ENCODE peak calls at places on chromosomes 2 and 18, in seven cellular contexts. Z, M, R, Y, A, T and O are unnamed samples.
A peak's percentile ranks its signal among the peaks of the same experiment; 100 is the strongest.

GRCh38 chr2:176466918-176467452 is 197.7 kb downstream of the MTX2 start:
- DNase-seq in Z (no peak), M (no peak), R (no peak), Y (no peak), A (no peak), T (no peak), O (no peak)

GRCh38 chr2:133986076-133986837 is 267.6 kb upstream of the MGAT5 start:
- DNase-seq in Z (no peak), M (peak; percentile 5), R (peak; percentile 82), Y (no peak), A (no peak), T (no peak), O (no peak)

GRCh38 chr2:159010963-159011362 is 42.5 kb downstream of the TANC1 start:
- DNase-seq in Z (no peak), M (peak; percentile 51), R (peak; percentile 69), Y (no peak), A (peak; percentile 48), T (no peak), O (no peak)

GRCh38 chr2:230738924-230739323 is 26.3 kb downstream of the CAB39 start:
- DNase-seq in Z (no peak), M (no peak), R (no peak), Y (no peak), A (no peak), T (no peak), O (no peak)

GRCh38 chr2:168311265-168311925 is 64.0 kb upstream of the STK39 start:
- DNase-seq in Z (no peak), M (no peak), R (no peak), Y (no peak), A (no peak), T (no peak), O (no peak)

GRCh38 chr18:13433685-13434084 is 215.1 kb downstream of the LDLRAD4 start:
- DNase-seq in Z (no peak), M (no peak), R (no peak), Y (no peak), A (no peak), T (no peak), O (no peak)

GRCh38 chr2:33266467-33266866 is 210.0 kb upstream of the RASGRP3 start:
- DNase-seq in Z (no peak), M (no peak), R (no peak), Y (no peak), A (no peak), T (no peak), O (no peak)

GRCh38 chr2:185147361-185147760 is 549.0 kb downstream of the ZNF804A start:
- DNase-seq in Z (no peak), M (no peak), R (no peak), Y (no peak), A (no peak), T (no peak), O (no peak)

GRCh38 chr2:232568161-232568560 is 17.7 kb downstream of the EIF4E2 start:
- DNase-seq in Z (no peak), M (peak; percentile 91), R (peak; percentile 84), Y (no peak), A (peak; percentile 86), T (no peak), O (no peak)

GRCh38 chr2:120937736-120938131 is 202.1 kb downstream of the GLI2 start:
- DNase-seq in Z (no peak), M (peak; percentile 54), R (peak; percentile 77), Y (no peak), A (no peak), T (no peak), O (no peak)

GRCh38 chr2:110770308-110770695 is 37.9 kb downstream of the ACOXL start:
- DNase-seq in Z (no peak), M (no peak), R (no peak), Y (no peak), A (no peak), T (no peak), O (no peak)

GRCh38 chr2:3633089-3633981 is 24.7 kb upstream of the ALLC start:
- DNase-seq in Z (no peak), M (peak; percentile 77), R (peak; percentile 81), Y (no peak), A (peak; percentile 84), T (no peak), O (no peak)

GRCh38 chr2:214810670-214811069 is 1.2 kb upstream of the BARD1 start:
- DNase-seq in Z (no peak), M (no peak), R (no peak), Y (no peak), A (peak; percentile 16), T (no peak), O (no peak)

GRCh38 chr2:222108957-222109595 is 189.7 kb downstream of the PAX3 start:
- DNase-seq in Z (no peak), M (no peak), R (no peak), Y (no peak), A (no peak), T (no peak), O (no peak)

GRCh38 chr2:173963323-173963816 is 1.8 kb downstream of the SP3 start:
- DNase-seq in Z (no peak), M (peak; percentile 76), R (peak; percentile 75), Y (no peak), A (peak; percentile 69), T (no peak), O (peak; percentile 58)

GRCh38 chr18:39596891-39597290 is 2031.3 kb upstream of the CELF4 start:
- DNase-seq in Z (no peak), M (no peak), R (no peak), Y (no peak), A (no peak), T (no peak), O (no peak)

GRCh38 chr2:118677546-118677945 is 169.9 kb downstream of the EN1 start:
- DNase-seq in Z (no peak), M (no peak), R (no peak), Y (no peak), A (no peak), T (no peak), O (no peak)

GRCh38 chr2:21700644-21701043 is 576.9 kb downstream of the TDRD15 start:
- DNase-seq in Z (no peak), M (no peak), R (no peak), Y (no peak), A (no peak), T (no peak), O (no peak)

GRCh38 chr2:230405824-230406223 is 10.2 kb upstream of the SP100 start:
- DNase-seq in Z (no peak), M (no peak), R (no peak), Y (no peak), A (no peak), T (no peak), O (no peak)

GRCh38 chr2:43049836-43050796 is 176.3 kb downstream of the ZFP36L2 start:
- DNase-seq in Z (peak; percentile 37), M (no peak), R (no peak), Y (no peak), A (no peak), T (peak; percentile 36), O (no peak)

GRCh38 chr2:231394201-231395141 is 1.0 kb upstream of the B3GNT7 start:
- DNase-seq in Z (no peak), M (no peak), R (no peak), Y (no peak), A (no peak), T (no peak), O (peak; percentile 89)

GRCh38 chr18:59700535-59700967 is 3.3 kb upstream of the CCBE1 start:
- DNase-seq in Z (no peak), M (no peak), R (no peak), Y (no peak), A (no peak), T (no peak), O (no peak)

GRCh38 chr2:238132463-238133450 is 5.7 kb upstream of the KLHL30 start:
- DNase-seq in Z (no peak), M (no peak), R (no peak), Y (no peak), A (no peak), T (peak; percentile 42), O (no peak)

GRCh38 chr2:196252408-196253114 is 81.2 kb upstream of the STK17B start:
- DNase-seq in Z (no peak), M (peak; percentile 65), R (peak; percentile 54), Y (no peak), A (peak; percentile 56), T (no peak), O (no peak)

GRCh38 chr2:199485732-199486335 is 28.1 kb upstream of the SATB2 start:
- DNase-seq in Z (peak; percentile 73), M (peak; percentile 54), R (peak; percentile 49), Y (peak; percentile 32), A (peak; percentile 35), T (peak; percentile 66), O (peak; percentile 40)

GRCh38 chr2:21892140-21892539 is 768.4 kb downstream of the TDRD15 start:
- DNase-seq in Z (no peak), M (no peak), R (no peak), Y (no peak), A (no peak), T (no peak), O (no peak)

GRCh38 chr2:113179446-113180045 is 5.8 kb downstream of the PSD4 start:
- DNase-seq in Z (peak; percentile 12), M (no peak), R (no peak), Y (no peak), A (no peak), T (no peak), O (no peak)

DNA sequence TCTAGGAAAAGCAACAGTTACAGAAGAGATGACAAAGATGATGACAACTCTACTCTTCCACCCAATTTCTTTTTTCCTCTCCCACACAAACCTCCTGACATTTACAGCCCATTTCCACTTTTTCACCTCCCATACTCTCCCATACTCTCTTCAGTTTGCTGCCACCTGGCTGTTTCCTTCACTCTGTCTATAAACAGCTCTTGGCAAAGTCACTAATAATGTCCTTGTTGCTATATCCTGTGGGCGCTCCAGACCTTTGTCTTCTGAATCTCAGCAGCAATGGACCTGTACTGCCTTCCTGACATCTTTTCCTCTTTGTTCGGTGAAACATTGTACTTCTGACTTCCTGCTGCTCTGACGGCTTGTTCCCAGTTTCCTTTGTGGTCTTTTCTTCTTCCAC is 60.7 kb upstream of the CAVIN2 start:
- DNase-seq in Z (no peak), M (no peak), R (no peak), Y (no peak), A (no peak), T (no peak), O (no peak)
- TF ChIP-seq CTCF in Z (no peak), M (peak; percentile 13), R (no peak), Y (no peak), A (no peak), T (peak; percentile 13), O (no peak)

GRCh38 chr18:43886341-43886740 is 609.1 kb upstream of the SYT4 start:
- DNase-seq in Z (no peak), M (peak; percentile 59), R (no peak), Y (no peak), A (no peak), T (no peak), O (no peak)
- TF ChIP-seq CTCF in Z (no peak), M (no peak), R (no peak), Y (no peak), A (no peak), T (no peak), O (no peak)

DNA sequence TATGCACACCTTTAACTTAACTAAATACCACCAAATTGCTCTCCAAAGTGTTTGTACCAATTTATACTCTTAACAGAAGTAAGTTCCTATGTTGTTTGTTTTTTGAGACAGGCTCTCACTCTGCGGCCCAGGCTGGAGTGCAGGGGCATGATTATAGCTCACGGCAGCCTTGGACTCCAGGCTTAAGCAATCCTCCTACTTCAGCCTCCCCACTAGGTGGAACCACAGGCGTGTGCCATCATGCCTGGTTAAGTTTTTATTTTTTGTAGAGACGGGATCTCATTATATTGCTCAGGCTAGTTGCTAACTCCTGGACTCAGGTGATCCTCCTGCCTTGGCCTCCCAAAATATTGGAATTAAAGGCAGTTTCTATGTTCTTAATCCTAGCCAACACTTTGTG is 13.1 kb upstream of the NAB1 start:
- DNase-seq in Z (no peak), M (no peak), R (no peak), Y (no peak), A (no peak), T (no peak), O (no peak)
- TF ChIP-seq CTCF in Z (no peak), M (peak; percentile 22), R (no peak), Y (no peak), A (no peak), T (no peak), O (no peak)

GRCh38 chr2:17646096-17646554 is 105.6 kb downstream of the VSNL1 start:
- DNase-seq in Z (no peak), M (peak; percentile 88), R (peak; percentile 88), Y (peak; percentile 36), A (peak; percentile 84), T (no peak), O (peak; percentile 65)
- TF ChIP-seq CTCF in Z (peak; percentile 91), M (peak; percentile 89), R (peak; percentile 91), Y (peak; percentile 93), A (peak; percentile 90), T (peak; percentile 86), O (peak; percentile 64)